ENCODE peak calls at places on chromosome 7, in six cellular contexts. W is SJCRH30, Z is endodermal cell, M is mesendoderm, U is WERI-Rb-1, E is aorta. V is an unnamed sample.

GRCh38 chr7:149209518-149210269 is 14.3 kb downstream of the ZNF282 start:
- DNase-seq in W (peak), Z (peak), M (peak), U (peak), E (no peak), V (peak)

GRCh38 chr7:66359656-66360211 is 154.6 kb downstream of the TPST1 start:
- DNase-seq in W (no peak), Z (no peak), M (no peak), U (no peak), E (no peak), V (no peak)

GRCh38 chr7:44454348-44454747 is 36.1 kb downstream of the NUDCD3 start:
- DNase-seq in W (no peak), Z (no peak), M (no peak), U (no peak), E (no peak), V (no peak)

GRCh38 chr7:15686209-15686956 is at the start of gene MEOX2:
- DNase-seq in W (no peak), Z (peak), M (peak), U (peak), E (peak), V (peak)

GRCh38 chr7:78704504-78704903 is 749.0 kb downstream of the MAGI2 start:
- DNase-seq in W (no peak), Z (no peak), M (no peak), U (no peak), E (no peak), V (no peak)

GRCh38 chr7:37092548-37092947 is 356.1 kb downstream of the ELMO1 start:
- DNase-seq in W (no peak), Z (no peak), M (no peak), U (no peak), E (no peak), V (no peak)

GRCh38 chr7:3043544-3044395 is at the start of gene CARD11:
- DNase-seq in W (no peak), Z (peak), M (peak), U (no peak), E (no peak), V (no peak)

GRCh38 chr7:47485640-47486435 is 96.1 kb downstream of the TNS3 start:
- DNase-seq in W (no peak), Z (no peak), M (no peak), U (no peak), E (peak), V (no peak)

GRCh38 chr7:18020138-18020715 is 7.4 kb downstream of the PRPS1L1 start:
- DNase-seq in W (no peak), Z (no peak), M (peak), U (no peak), E (no peak), V (peak)

GRCh38 chr7:130910949-130911944 is 177.2 kb upstream of the KLF14 start:
- DNase-seq in W (no peak), Z (peak), M (no peak), U (no peak), E (no peak), V (peak)

GRCh38 chr7:31051598-31052503 is at the start of gene ADCYAP1R1:
- DNase-seq in W (no peak), Z (peak), M (peak), U (peak), E (no peak), V (no peak)

GRCh38 chr7:28157826-28158416 is 22.7 kb downstream of the JAZF1 start:
- DNase-seq in W (no peak), Z (no peak), M (no peak), U (no peak), E (no peak), V (no peak)

GRCh38 chr7:11355571-11355970 is 381.9 kb downstream of the PHF14 start:
- DNase-seq in W (no peak), Z (no peak), M (no peak), U (no peak), E (no peak), V (no peak)

GRCh38 chr7:101740981-101741725 is 76.3 kb upstream of the CUX1 start:
- DNase-seq in W (no peak), Z (no peak), M (no peak), U (no peak), E (no peak), V (peak)

GRCh38 chr7:151298765-151299164 is 42.8 kb upstream of the NUB1 start:
- DNase-seq in W (no peak), Z (no peak), M (no peak), U (no peak), E (no peak), V (no peak)
- H3K4me3 ChIP-seq in W (no peak), Z (no peak), M (no peak), U (no peak), E (no peak), V (no peak)

GRCh38 chr7:6615853-6616555 is 594 bp downstream of the ZNF853 start:
- DNase-seq in W (peak), Z (peak), M (peak), U (peak), E (no peak), V (no peak)
- H3K4me3 ChIP-seq in W (peak), Z (peak), M (peak), U (peak), E (peak), V (peak)

DNA sequence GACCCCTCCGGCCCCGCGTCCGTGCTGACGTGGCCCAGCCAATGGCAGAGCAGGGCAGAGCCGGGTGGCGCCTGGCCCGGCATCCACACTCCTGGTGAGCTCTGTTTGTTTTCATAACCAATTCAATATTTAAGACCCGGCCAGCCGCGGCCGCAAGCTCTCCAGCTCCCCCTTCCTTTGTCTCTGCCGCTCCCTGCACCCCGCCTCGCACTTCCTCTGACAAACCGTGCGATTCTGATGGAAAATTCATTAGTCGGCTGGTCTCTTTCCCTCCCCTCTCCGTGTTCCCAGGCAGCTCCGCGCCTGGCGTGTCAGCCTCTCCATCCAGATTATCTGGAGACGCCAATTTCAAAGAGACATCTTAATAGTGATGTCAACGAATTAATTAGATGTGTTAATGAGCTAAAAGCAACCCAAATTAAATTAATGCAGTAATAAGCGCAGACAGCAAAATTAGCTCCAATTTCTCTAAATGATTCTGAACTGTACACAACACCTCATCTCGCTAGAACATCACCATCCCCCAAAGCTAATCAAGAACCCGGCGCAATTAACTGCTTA is 55.3 kb downstream of the MICALL2 start:
- DNase-seq in W (peak), Z (no peak), M (peak), U (no peak), E (no peak), V (peak)
- H3K4me3 ChIP-seq in W (no peak), Z (peak), M (no peak), U (no peak), E (no peak), V (no peak)

GRCh38 chr7:156606135-156606534 is 34.4 kb upstream of the RNF32 start:
- DNase-seq in W (no peak), Z (no peak), M (no peak), U (no peak), E (no peak), V (no peak)

GRCh38 chr7:156609010-156609877 is 31.3 kb upstream of the RNF32 start:
- DNase-seq in W (no peak), Z (no peak), M (no peak), U (no peak), E (no peak), V (no peak)

GRCh38 chr7:156606618-156607331 is 33.8 kb upstream of the RNF32 start:
- DNase-seq in W (no peak), Z (no peak), M (no peak), U (no peak), E (no peak), V (no peak)

GRCh38 chr7:156607332-156608175 is 33.0 kb upstream of the RNF32 start:
- DNase-seq in W (no peak), Z (no peak), M (no peak), U (no peak), E (no peak), V (peak)

DNA sequence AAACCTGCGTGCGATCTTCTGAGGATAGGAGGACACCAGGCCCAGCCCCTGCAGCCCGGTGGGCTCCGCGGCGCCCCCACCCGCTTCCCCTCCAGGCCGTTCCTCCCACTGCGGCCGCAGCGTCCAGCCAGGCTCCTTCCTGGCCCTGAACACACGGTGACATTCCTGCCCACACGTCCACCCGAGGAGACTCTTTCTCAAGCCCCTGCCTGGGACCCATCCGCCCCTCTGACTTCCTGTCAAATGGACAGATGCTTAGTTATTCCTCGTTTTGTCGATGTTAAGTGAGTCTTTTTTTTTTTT is 32.4 kb upstream of the RNF32 start:
- DNase-seq in W (no peak), Z (no peak), M (no peak), U (no peak), E (no peak), V (no peak)
- H3K4me3 ChIP-seq in W (no peak), Z (no peak), M (no peak), U (no peak), E (peak), V (peak)

GRCh38 chr7:55065511-55066229 is 46.9 kb downstream of the EGFR start:
- DNase-seq in W (peak), Z (peak), M (peak), U (no peak), E (no peak), V (peak)
- H3K4me3 ChIP-seq in W (peak), Z (no peak), M (no peak), U (no peak), E (no peak), V (no peak)

DNA sequence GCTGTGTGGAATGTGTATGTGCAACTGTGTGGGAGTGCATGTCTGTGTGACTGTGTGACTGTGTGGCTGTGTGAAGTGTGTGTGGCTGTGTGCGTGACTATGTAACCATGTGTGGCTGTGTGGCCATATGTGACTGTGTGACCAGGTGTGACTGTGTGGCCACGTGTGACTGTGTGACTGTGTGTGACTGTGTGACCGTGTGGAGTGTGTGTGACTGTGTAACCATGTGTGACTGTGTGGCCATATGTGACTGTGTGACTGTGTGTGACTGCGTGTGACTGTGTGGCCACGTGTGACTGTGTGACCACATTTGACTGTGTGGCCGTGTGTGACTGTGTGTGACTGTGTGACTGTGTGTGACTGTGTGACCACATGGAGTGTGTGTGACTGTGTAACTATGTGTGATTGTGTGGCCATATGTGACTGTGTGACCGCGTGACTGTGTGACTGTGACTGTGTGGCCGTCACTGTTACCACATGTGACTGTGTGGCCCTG is 502.9 kb downstream of the DNAJB6 start:
- DNase-seq in W (no peak), Z (no peak), M (no peak), U (no peak), E (peak), V (no peak)
- H3K4me3 ChIP-seq in W (no peak), Z (peak), M (no peak), U (no peak), E (no peak), V (no peak)

DNA sequence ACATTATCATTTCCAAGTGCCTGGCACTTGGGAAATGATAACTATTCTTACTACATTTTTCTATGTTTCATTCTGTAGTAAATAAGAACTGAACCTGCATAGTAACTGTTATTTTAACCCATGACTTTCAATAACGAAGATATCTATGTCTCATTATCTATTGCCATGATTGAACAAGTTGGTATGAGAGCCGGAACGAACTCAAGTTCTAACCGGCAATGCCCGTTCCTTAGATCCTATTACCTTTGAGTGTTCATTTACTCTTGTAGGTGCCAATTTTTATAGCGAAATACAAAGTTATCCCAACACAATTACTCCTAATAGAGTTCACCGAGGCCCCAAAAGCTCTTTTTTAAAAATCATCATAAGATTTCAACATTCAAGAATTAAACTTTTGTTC is 885 bp upstream of the MET start:
- DNase-seq in W (no peak), Z (no peak), M (no peak), U (no peak), E (no peak), V (no peak)
- H3K4me3 ChIP-seq in W (peak), Z (peak), M (no peak), U (peak), E (no peak), V (no peak)

DNA sequence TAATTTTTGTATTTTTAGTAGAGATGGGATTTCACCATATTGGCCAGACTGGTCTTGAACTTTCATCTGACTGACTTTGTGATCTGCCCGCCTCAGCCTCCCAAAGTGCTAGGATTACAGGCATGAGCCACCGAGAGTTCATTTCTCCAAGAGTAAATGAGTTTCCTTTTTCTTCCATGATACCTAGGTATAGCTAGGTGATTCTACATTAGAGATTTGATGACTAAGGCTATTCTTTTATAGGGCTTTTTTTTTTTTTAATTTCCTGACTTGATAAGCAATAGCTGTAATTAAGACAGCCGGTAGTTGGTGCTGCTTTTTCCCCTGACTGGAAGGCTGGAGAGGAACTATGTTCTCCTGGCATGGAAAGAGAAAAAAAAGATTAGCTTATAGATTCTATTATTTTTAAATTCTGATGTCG is 3.3 kb downstream of the PTPN12 start:
- DNase-seq in W (no peak), Z (no peak), M (no peak), U (no peak), E (no peak), V (no peak)
- H3K4me3 ChIP-seq in W (no peak), Z (peak), M (no peak), U (no peak), E (no peak), V (no peak)

GRCh38 chr7:103988468-103989199 is 824 bp downstream of the RELN start:
- DNase-seq in W (no peak), Z (peak), M (peak), U (no peak), E (no peak), V (peak)
- H3K4me3 ChIP-seq in W (peak), Z (peak), M (peak), U (peak), E (peak), V (peak)